ENCODE peak calls at places on chromosomes 6 and 20, in seven cellular contexts. Y is H9; W is PC-3; G is endothelial cell of umbilical vein; Q is tibial nerve; F is CD4-positive, CD25-positive, alpha-beta regulatory T cell; L is heart right ventricle. V is an unnamed sample.

GRCh38 chr6:150297327-150298028 is 71.3 kb upstream of the IYD start:
- DNase-seq in Y (no peak), W (peak), G (no peak), Q (no peak), F (no peak), L (no peak), V (no peak)

GRCh38 chr20:48823960-48824497 is 3.8 kb downstream of the PREX1 start:
- DNase-seq in Y (no peak), W (peak), G (peak), Q (peak), F (no peak), L (no peak), V (no peak)

GRCh38 chr20:3635346-3635745 is 27.9 kb downstream of the GFRA4 start:
- DNase-seq in Y (no peak), W (no peak), G (no peak), Q (no peak), F (no peak), L (no peak), V (no peak)

GRCh38 chr20:59817406-59817805 is 116.0 kb downstream of the SYCP2 start:
- DNase-seq in Y (peak), W (peak), G (no peak), Q (peak), F (no peak), L (no peak), V (no peak)

GRCh38 chr6:131134950-131135243 is 370 bp upstream of the AKAP7 start:
- DNase-seq in Y (no peak), W (no peak), G (no peak), Q (no peak), F (no peak), L (no peak), V (no peak)

GRCh38 chr20:57109151-57109953 is 157.1 kb downstream of the BMP7 start:
- DNase-seq in Y (no peak), W (no peak), G (no peak), Q (peak), F (no peak), L (no peak), V (no peak)

GRCh38 chr20:6040540-6040939 is 13.3 kb downstream of the LRRN4 start:
- DNase-seq in Y (no peak), W (no peak), G (no peak), Q (no peak), F (no peak), L (no peak), V (no peak)

GRCh38 chr20:54355631-54356280 is 119.6 kb upstream of the DOK5 start:
- DNase-seq in Y (no peak), W (no peak), G (no peak), Q (no peak), F (no peak), L (no peak), V (no peak)

GRCh38 chr6:12170351-12171079 is 119.6 kb upstream of the EDN1 start:
- DNase-seq in Y (no peak), W (no peak), G (no peak), Q (no peak), F (no peak), L (no peak), V (no peak)

GRCh38 chr6:149895702-149896310 is 2.1 kb downstream of the RAET1E start:
- DNase-seq in Y (no peak), W (peak), G (peak), Q (peak), F (peak), L (peak), V (no peak)

GRCh38 chr6:167826230-167827061 is at the start of gene AFDN:
- DNase-seq in Y (peak), W (peak), G (no peak), Q (peak), F (peak), L (peak), V (peak)

GRCh38 chr6:35185302-35185681 is 28.5 kb upstream of the SCUBE3 start:
- DNase-seq in Y (no peak), W (peak), G (no peak), Q (no peak), F (no peak), L (peak), V (no peak)

GRCh38 chr6:107543088-107543487 is 53.2 kb downstream of the SOBP start:
- DNase-seq in Y (no peak), W (no peak), G (no peak), Q (no peak), F (no peak), L (peak), V (no peak)

GRCh38 chr6:18598865-18599264 is 211.7 kb downstream of the RNF144B start:
- DNase-seq in Y (no peak), W (no peak), G (no peak), Q (no peak), F (no peak), L (no peak), V (no peak)

GRCh38 chr20:32828029-32828666 is 8.4 kb downstream of the MAPRE1 start:
- DNase-seq in Y (no peak), W (peak), G (peak), Q (no peak), F (no peak), L (no peak), V (no peak)

GRCh38 chr20:59741073-59741472 is 136.7 kb downstream of the PHACTR3 start:
- DNase-seq in Y (no peak), W (no peak), G (no peak), Q (no peak), F (no peak), L (no peak), V (no peak)

GRCh38 chr20:21529863-21530262 is 16.0 kb upstream of the NKX2-2 start:
- DNase-seq in Y (peak), W (peak), G (no peak), Q (no peak), F (no peak), L (no peak), V (no peak)

GRCh38 chr6:134853111-134854055 is 96.5 kb downstream of the ALDH8A1 start:
- DNase-seq in Y (no peak), W (peak), G (no peak), Q (no peak), F (no peak), L (no peak), V (no peak)

GRCh38 chr20:20832715-20833114 is 120.3 kb upstream of the RALGAPA2 start:
- DNase-seq in Y (no peak), W (no peak), G (no peak), Q (no peak), F (no peak), L (no peak), V (no peak)

GRCh38 chr6:155200012-155200411 is 63.8 kb upstream of the CLDN20 start:
- DNase-seq in Y (no peak), W (no peak), G (peak), Q (no peak), F (no peak), L (no peak), V (no peak)

GRCh38 chr20:41138527-41139226 is 1.3 kb downstream of the PLCG1 start:
- DNase-seq in Y (no peak), W (no peak), G (peak), Q (no peak), F (peak), L (no peak), V (no peak)

GRCh38 chr20:20203784-20204183 is 151.5 kb downstream of the CFAP61 start:
- DNase-seq in Y (no peak), W (no peak), G (no peak), Q (no peak), F (no peak), L (no peak), V (no peak)

GRCh38 chr20:3744806-3745685 is 12.6 kb downstream of the HSPA12B start:
- DNase-seq in Y (peak), W (peak), G (peak), Q (peak), F (peak), L (peak), V (no peak)

GRCh38 chr20:47691632-47692031 is 93.6 kb downstream of the SULF2 start:
- DNase-seq in Y (no peak), W (peak), G (no peak), Q (no peak), F (no peak), L (no peak), V (no peak)

GRCh38 chr6:130500693-130501092 is 134.9 kb downstream of the TMEM200A start:
- DNase-seq in Y (no peak), W (no peak), G (peak), Q (no peak), F (no peak), L (no peak), V (no peak)

GRCh38 chr6:45438849-45439406 is 61.2 kb upstream of the SUPT3H start:
- DNase-seq in Y (no peak), W (peak), G (peak), Q (no peak), F (no peak), L (no peak), V (no peak)

GRCh38 chr6:130027948-130028347 is 9.6 kb downstream of the L3MBTL3 start:
- DNase-seq in Y (no peak), W (no peak), G (no peak), Q (no peak), F (peak), L (no peak), V (no peak)

GRCh38 chr20:57374343-57374930 is 16.8 kb upstream of the RBM38 start:
- DNase-seq in Y (no peak), W (no peak), G (no peak), Q (no peak), F (no peak), L (no peak), V (no peak)

GRCh38 chr20:5001174-5002076 is at the start of gene SLC23A2:
- DNase-seq in Y (peak), W (peak), G (peak), Q (no peak), F (peak), L (peak), V (peak)

GRCh38 chr6:12312736-12313135 is 22.6 kb downstream of the EDN1 start:
- DNase-seq in Y (no peak), W (no peak), G (no peak), Q (no peak), F (no peak), L (no peak), V (no peak)

GRCh38 chr6:125884656-125885055 is 71.9 kb upstream of the HINT3 start:
- DNase-seq in Y (no peak), W (no peak), G (no peak), Q (no peak), F (no peak), L (no peak), V (no peak)

GRCh38 chr6:158869010-158869603 is 49.9 kb upstream of the EZR start:
- DNase-seq in Y (peak), W (peak), G (no peak), Q (no peak), F (no peak), L (no peak), V (no peak)

GRCh38 chr6:44826277-44826676 is 438.8 kb downstream of the CDC5L start:
- DNase-seq in Y (no peak), W (peak), G (no peak), Q (no peak), F (no peak), L (no peak), V (no peak)

GRCh38 chr20:34843421-34843820 is 18.0 kb upstream of the NCOA6 start:
- DNase-seq in Y (no peak), W (no peak), G (no peak), Q (no peak), F (no peak), L (no peak), V (no peak)

GRCh38 chr6:11317885-11318771 is 85.7 kb upstream of the NEDD9 start:
- DNase-seq in Y (no peak), W (peak), G (peak), Q (peak), F (peak), L (peak), V (no peak)

GRCh38 chr6:106223300-106223930 is 102.1 kb downstream of the ATG5 start:
- DNase-seq in Y (no peak), W (peak), G (peak), Q (peak), F (peak), L (no peak), V (peak)

GRCh38 chr6:1325471-1326309 is 13.8 kb downstream of the FOXQ1 start:
- DNase-seq in Y (no peak), W (peak), G (no peak), Q (no peak), F (no peak), L (no peak), V (no peak)

GRCh38 chr6:93822434-93823265 is 403.3 kb upstream of the EPHA7 start:
- DNase-seq in Y (no peak), W (no peak), G (no peak), Q (no peak), F (no peak), L (no peak), V (no peak)

GRCh38 chr6:93817937-93818336 is 398.6 kb upstream of the EPHA7 start:
- DNase-seq in Y (no peak), W (no peak), G (no peak), Q (no peak), F (no peak), L (no peak), V (no peak)

GRCh38 chr6:93820465-93821082 is 401.2 kb upstream of the EPHA7 start:
- DNase-seq in Y (no peak), W (no peak), G (no peak), Q (no peak), F (no peak), L (no peak), V (no peak)

GRCh38 chr6:93821953-93822352 is 402.6 kb upstream of the EPHA7 start:
- DNase-seq in Y (no peak), W (no peak), G (no peak), Q (no peak), F (no peak), L (no peak), V (no peak)

GRCh38 chr6:93819189-93819588 is 399.8 kb upstream of the EPHA7 start:
- DNase-seq in Y (no peak), W (no peak), G (no peak), Q (no peak), F (no peak), L (no peak), V (no peak)
- H3K27ac ChIP-seq in Y (no peak), W (no peak), G (no peak), Q (no peak), F (no peak), L (no peak), V (no peak)

GRCh38 chr6:157481865-157482249 is 100.9 kb downstream of the ZDHHC14 start:
- DNase-seq in Y (no peak), W (no peak), G (no peak), Q (peak), F (no peak), L (no peak), V (no peak)
- H3K27ac ChIP-seq in Y (no peak), W (no peak), G (no peak), Q (no peak), F (no peak), L (no peak), V (no peak)

GRCh38 chr20:51457281-51457932 is 85.1 kb downstream of the NFATC2 start:
- DNase-seq in Y (no peak), W (peak), G (peak), Q (peak), F (no peak), L (peak), V (no peak)
- H3K27ac ChIP-seq in Y (no peak), W (peak), G (peak), Q (peak), F (no peak), L (no peak), V (peak)

DNA sequence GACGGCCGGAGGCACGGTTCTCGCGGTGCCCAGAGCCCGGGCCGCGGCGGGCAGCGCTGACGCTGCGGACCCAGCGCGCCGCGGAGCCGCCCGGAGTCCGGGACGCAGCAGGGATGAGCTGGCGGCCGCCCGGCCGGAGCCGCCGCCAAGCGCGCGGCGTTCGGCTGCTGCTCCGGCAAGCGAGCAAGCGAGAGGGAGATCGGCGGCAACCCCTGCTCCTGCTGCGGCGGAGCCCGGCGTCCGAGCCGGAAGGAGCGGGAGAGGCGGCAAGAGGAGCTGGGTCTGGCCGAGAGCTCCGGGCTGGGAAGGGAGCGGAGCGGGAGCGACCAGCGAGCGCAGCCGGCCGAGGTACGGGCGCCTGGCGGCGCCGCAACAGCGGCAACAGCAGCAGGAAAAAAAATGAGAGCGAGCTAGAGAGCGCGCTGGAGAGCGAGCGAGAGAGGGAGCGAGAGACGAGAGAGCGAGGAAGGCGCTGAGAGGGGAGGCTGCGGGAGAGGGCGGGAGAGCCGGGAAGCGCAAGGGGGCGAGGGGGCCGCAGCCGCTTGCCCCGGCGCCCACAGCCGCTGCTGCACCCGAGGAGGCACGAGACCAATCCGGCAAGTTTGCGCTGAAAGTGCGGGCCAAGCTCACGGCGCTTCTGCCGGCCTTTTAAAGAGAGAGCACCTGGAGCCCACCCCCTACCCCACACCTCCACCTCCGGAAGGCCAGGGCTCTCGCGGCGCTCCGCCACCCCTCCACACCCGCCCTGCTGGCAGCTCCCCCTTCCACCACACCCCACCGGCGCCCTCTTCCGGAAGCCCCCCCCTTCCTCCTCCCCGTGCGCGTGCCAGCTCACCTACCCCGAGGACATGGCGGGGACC is 496 bp downstream of the GRM4 start:
- DNase-seq in Y (peak), W (peak), G (peak), Q (no peak), F (no peak), L (no peak), V (no peak)
- H3K27ac ChIP-seq in Y (no peak), W (no peak), G (no peak), Q (no peak), F (no peak), L (no peak), V (no peak)

GRCh38 chr6:110181131-110182027 is 1.2 kb downstream of the CDC40 start:
- DNase-seq in Y (no peak), W (no peak), G (peak), Q (no peak), F (no peak), L (no peak), V (no peak)
- H3K27ac ChIP-seq in Y (no peak), W (no peak), G (peak), Q (peak), F (no peak), L (no peak), V (no peak)

DNA sequence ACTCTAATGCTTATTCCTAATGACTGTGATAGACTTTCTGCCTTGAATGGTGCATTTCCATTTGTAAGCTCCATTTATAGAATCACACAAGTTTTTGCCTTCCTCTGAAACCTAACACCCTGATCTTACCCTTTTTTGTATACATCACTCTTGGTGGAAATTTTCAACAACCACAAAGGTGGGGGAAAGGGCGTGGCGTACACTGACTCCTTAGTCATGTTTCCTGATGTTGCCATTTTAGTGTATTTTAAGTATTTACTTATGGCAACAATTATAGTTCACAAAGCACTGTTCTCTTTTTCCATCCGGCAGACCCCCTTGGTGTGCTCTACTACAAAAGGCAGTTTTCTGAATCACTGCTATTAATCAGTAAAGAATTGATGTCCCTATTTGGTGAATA is 92.0 kb downstream of the ATXN1 start:
- DNase-seq in Y (no peak), W (peak), G (peak), Q (no peak), F (no peak), L (no peak), V (no peak)
- H3K27ac ChIP-seq in Y (no peak), W (peak), G (peak), Q (no peak), F (no peak), L (no peak), V (no peak)

GRCh38 chr6:43187821-43188220 is 5.8 kb downstream of the CUL9 start:
- DNase-seq in Y (no peak), W (no peak), G (no peak), Q (no peak), F (no peak), L (no peak), V (no peak)
- H3K27ac ChIP-seq in Y (no peak), W (no peak), G (no peak), Q (no peak), F (no peak), L (no peak), V (no peak)

V was measured in substantia nigra.